ENCODE peak calls at places on chromosomes 3 and 15, in five cellular contexts. B is HT-29; D is choroid plexus epithelial cell; L is T-helper 9 cell; E is CD4-positive, alpha-beta memory T cell. F is an unnamed sample.

GRCh38 chr15:71632571-71633195 is 177.7 kb upstream of the NR2E3 start:
- DNase-seq in B (no peak), D (no peak), L (no peak), E (no peak), F (no peak)

GRCh38 chr3:187212705-187213104 is 15.4 kb downstream of the RTP1 start:
- DNase-seq in B (no peak), D (no peak), L (no peak), E (no peak), F (no peak)

GRCh38 chr3:48820626-48821324 is 26.9 kb downstream of the PRKAR2A start:
- DNase-seq in B (no peak), D (peak), L (no peak), E (no peak), F (no peak)

GRCh38 chr15:93070901-93071300 is 18.1 kb downstream of the RGMA start:
- DNase-seq in B (no peak), D (no peak), L (no peak), E (no peak), F (no peak)

GRCh38 chr3:69579527-69580165 is 159.6 kb upstream of the MITF start:
- DNase-seq in B (no peak), D (no peak), L (no peak), E (no peak), F (no peak)

GRCh38 chr15:62497356-62497755 is 332.3 kb upstream of the C2CD4B start:
- DNase-seq in B (no peak), D (no peak), L (no peak), E (no peak), F (no peak)

GRCh38 chr3:178512627-178513026 is 23.6 kb upstream of the KCNMB2 start:
- DNase-seq in B (no peak), D (no peak), L (no peak), E (no peak), F (no peak)

GRCh38 chr3:130969621-130970020 is 57.0 kb downstream of the ASTE1 start:
- DNase-seq in B (no peak), D (peak), L (no peak), E (no peak), F (no peak)

GRCh38 chr3:39531681-39532080 is 64.2 kb downstream of the MOBP start:
- DNase-seq in B (no peak), D (peak), L (no peak), E (no peak), F (no peak)

GRCh38 chr3:46861293-46861995 is 1.8 kb downstream of the MYL3 start:
- DNase-seq in B (no peak), D (no peak), L (no peak), E (no peak), F (no peak)

GRCh38 chr15:88621789-88622604 is 857 bp downstream of the AEN start:
- DNase-seq in B (peak), D (peak), L (peak), E (peak), F (no peak)

GRCh38 chr15:45640610-45641009 is 5.8 kb downstream of the SQOR start:
- DNase-seq in B (no peak), D (peak), L (no peak), E (no peak), F (no peak)

GRCh38 chr3:31823184-31823583 is 157.9 kb downstream of the OSBPL10 start:
- DNase-seq in B (no peak), D (no peak), L (no peak), E (no peak), F (no peak)

GRCh38 chr3:60673123-60673522 is 578.1 kb downstream of the FHIT start:
- DNase-seq in B (no peak), D (no peak), L (no peak), E (no peak), F (no peak)

GRCh38 chr3:136245691-136246090 is 4.4 kb upstream of the PCCB start:
- DNase-seq in B (no peak), D (no peak), L (no peak), E (no peak), F (no peak)

GRCh38 chr3:42019144-42019952 is 57.4 kb upstream of the ULK4 start:
- DNase-seq in B (no peak), D (no peak), L (no peak), E (no peak), F (no peak)

GRCh38 chr3:54865316-54865715 is 62.5 kb downstream of the LRTM1 start:
- DNase-seq in B (no peak), D (no peak), L (no peak), E (no peak), F (no peak)

GRCh38 chr15:25830844-25831443 is 32.2 kb downstream of the ATP10A start:
- DNase-seq in B (no peak), D (peak), L (no peak), E (no peak), F (no peak)

GRCh38 chr3:159913712-159914414 is 74.8 kb upstream of the IL12A start:
- DNase-seq in B (no peak), D (no peak), L (no peak), E (no peak), F (no peak)

GRCh38 chr3:22029480-22029879 is 278.5 kb upstream of the ZNF385D start:
- DNase-seq in B (no peak), D (no peak), L (no peak), E (no peak), F (no peak)

GRCh38 chr3:55461896-55462295 is 25.2 kb downstream of the WNT5A start:
- DNase-seq in B (no peak), D (peak), L (no peak), E (no peak), F (no peak)

GRCh38 chr3:49104052-49104426 is 518 bp downstream of the QARS1 start:
- DNase-seq in B (no peak), D (no peak), L (no peak), E (no peak), F (no peak)

GRCh38 chr3:52533623-52534280 is at the start of gene NT5DC2:
- DNase-seq in B (peak), D (peak), L (peak), E (peak), F (peak)

GRCh38 chr3:484302-484701 is 287.7 kb downstream of the CHL1 start:
- DNase-seq in B (no peak), D (no peak), L (no peak), E (no peak), F (no peak)

F was measured in memory B cell.